ENCODE peak calls at places on chromosomes 11 and 22, in four cellular contexts. One of them, this sample, is unnamed.

GRCh38 chr11:44006882-44007495 is 40.8 kb upstream of the ACCSL start:
- DNase-seq in GM12878: no peak
- DNase-seq in K562: no peak
- DNase-seq in H1: peak; percentile 35
- DNase-seq in this sample: no peak

GRCh38 chr11:12581923-12582322 is 92.3 kb upstream of the TEAD1 start:
- DNase-seq in GM12878: no peak
- DNase-seq in K562: peak; percentile 69
- DNase-seq in H1: no peak
- DNase-seq in this sample: no peak

GRCh38 chr22:26922804-26923203 is 265.4 kb downstream of the MIAT start:
- DNase-seq in GM12878: no peak
- DNase-seq in H1: peak; percentile 86
- DNase-seq in K562: peak; percentile 2
- DNase-seq in this sample: no peak

GRCh38 chr22:40396882-40397281 is 26.5 kb downstream of the SGSM3 start:
- DNase-seq in H1: peak; percentile 53
- DNase-seq in K562: no peak
- DNase-seq in GM12878: no peak
- DNase-seq in this sample: no peak

GRCh38 chr11:129917231-129917630 is 21.9 kb upstream of the NFRKB start:
- DNase-seq in H1: no peak
- DNase-seq in GM12878: no peak
- DNase-seq in K562: no peak
- DNase-seq in this sample: no peak

GRCh38 chr11:6418199-6418957 is 516 bp downstream of the APBB1 start:
- DNase-seq in GM12878: no peak
- DNase-seq in K562: no peak
- DNase-seq in H1: no peak
- DNase-seq in this sample: no peak

GRCh38 chr11:35380603-35381002 is 38.8 kb downstream of the SLC1A2 start:
- DNase-seq in GM12878: no peak
- DNase-seq in H1: no peak
- DNase-seq in K562: no peak
- DNase-seq in this sample: no peak

GRCh38 chr22:38176170-38176741 is 5.4 kb downstream of the PLA2G6 start:
- DNase-seq in H1: no peak
- DNase-seq in GM12878: peak; percentile 65
- DNase-seq in K562: no peak
- DNase-seq in this sample: no peak

GRCh38 chr22:40533712-40534378 is 102.7 kb downstream of the MRTFA start:
- DNase-seq in K562: peak; percentile 68
- DNase-seq in GM12878: peak; percentile 74
- DNase-seq in H1: no peak
- DNase-seq in this sample: no peak

GRCh38 chr11:45264839-45265515 is 21.2 kb downstream of the SYT13 start:
- DNase-seq in GM12878: no peak
- DNase-seq in H1: no peak
- DNase-seq in K562: peak; percentile 1
- DNase-seq in this sample: peak; percentile 38
- TF ChIP-seq HDAC6 in GM12878: no peak
- TF ChIP-seq HDAC6 in H1: no peak
- TF ChIP-seq HDAC6 in K562: no peak
- TF ChIP-seq HDAC6 in this sample: no peak

DNA sequence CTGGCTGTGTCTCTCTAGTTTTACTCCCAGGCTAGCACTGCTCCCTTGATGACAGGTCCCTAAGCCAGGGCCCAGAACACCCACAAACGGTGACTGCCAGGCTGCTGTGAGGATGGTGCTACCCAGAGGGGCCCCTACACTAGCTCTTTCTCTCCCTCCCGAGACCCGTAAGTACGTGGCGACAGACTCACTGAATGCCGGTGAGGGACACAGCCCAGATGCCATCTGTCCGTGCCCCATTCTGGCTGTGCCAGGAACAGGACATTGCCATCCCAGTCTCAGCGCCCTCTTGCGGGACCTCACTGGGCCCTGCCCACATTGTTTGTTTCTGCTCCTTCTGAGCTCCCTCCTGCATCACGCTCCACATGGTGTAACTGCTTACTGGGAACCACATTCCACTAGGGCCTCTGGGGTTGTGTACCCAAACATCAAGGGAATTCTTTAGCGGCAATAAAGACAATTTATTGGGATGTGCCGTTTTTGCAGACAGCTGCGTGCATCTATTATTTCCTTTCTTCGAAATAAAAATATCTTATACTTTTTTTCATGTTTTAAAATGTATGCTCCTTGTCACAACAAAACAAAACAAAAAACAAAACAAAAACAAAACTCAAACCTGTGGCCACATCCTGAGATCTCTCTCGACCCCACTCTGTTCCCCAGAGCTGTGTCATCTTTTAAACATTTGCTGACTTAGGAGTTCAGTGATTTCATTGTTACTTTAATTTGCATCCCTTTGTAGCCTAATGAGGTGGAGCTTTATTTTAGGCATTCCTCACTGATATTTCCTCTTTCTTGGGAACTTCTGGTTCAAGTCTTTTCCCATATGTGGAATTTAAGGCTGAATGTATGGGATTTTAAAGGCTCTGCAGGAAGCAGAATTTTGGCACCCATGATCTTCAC is 4.4 kb upstream of the TPCN2 start:
- DNase-seq in GM12878: no peak
- DNase-seq in K562: peak; percentile 33
- DNase-seq in H1: peak; percentile 82
- DNase-seq in this sample: peak; percentile 68
- TF ChIP-seq HDAC6 in GM12878: no peak
- TF ChIP-seq HDAC6 in K562: no peak
- TF ChIP-seq HDAC6 in H1: no peak
- TF ChIP-seq HDAC6 in this sample: no peak

GRCh38 chr11:73078631-73079030 is 63.5 kb downstream of the FCHSD2 start:
- DNase-seq in K562: no peak
- DNase-seq in GM12878: no peak
- DNase-seq in H1: no peak
- DNase-seq in this sample: no peak

GRCh38 chr11:73070653-73071052 is 71.5 kb downstream of the FCHSD2 start:
- DNase-seq in GM12878: no peak
- DNase-seq in H1: no peak
- DNase-seq in K562: no peak
- DNase-seq in this sample: no peak

GRCh38 chr11:73077454-73077853 is 64.7 kb downstream of the FCHSD2 start:
- DNase-seq in H1: no peak
- DNase-seq in GM12878: no peak
- DNase-seq in K562: no peak
- DNase-seq in this sample: no peak

GRCh38 chr11:73072935-73073481 is 69.1 kb downstream of the FCHSD2 start:
- DNase-seq in H1: no peak
- DNase-seq in GM12878: peak; percentile 72
- DNase-seq in K562: no peak
- DNase-seq in this sample: no peak
- TF ChIP-seq HDAC6 in H1: no peak
- TF ChIP-seq HDAC6 in GM12878: no peak
- TF ChIP-seq HDAC6 in K562: no peak
- TF ChIP-seq HDAC6 in this sample: no peak

DNA sequence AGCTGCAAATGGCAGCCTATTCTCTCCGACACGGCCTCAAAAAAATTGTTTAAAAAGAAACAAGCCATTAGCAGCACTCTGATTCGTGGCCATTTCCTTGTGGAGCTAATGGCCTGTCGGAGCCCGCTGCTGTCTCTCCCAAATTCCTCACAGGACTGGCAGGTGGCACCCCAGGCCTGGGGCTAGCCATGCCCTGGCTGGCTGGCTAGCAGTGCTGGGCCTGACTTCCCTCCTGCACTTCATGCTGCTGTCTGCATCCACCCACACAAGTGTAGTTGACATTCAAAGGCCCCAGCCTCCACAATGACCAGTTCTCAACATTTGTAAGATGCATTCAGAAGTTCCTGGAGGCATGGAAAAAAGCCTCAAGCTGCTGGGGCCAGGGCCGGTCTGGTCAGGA is 61.5 kb downstream of the SMCO4 start:
- DNase-seq in H1: no peak
- DNase-seq in K562: no peak
- DNase-seq in GM12878: no peak
- DNase-seq in this sample: no peak
- TF ChIP-seq HDAC6 in H1: no peak
- TF ChIP-seq HDAC6 in K562: no peak
- TF ChIP-seq HDAC6 in GM12878: no peak
- TF ChIP-seq HDAC6 in this sample: no peak

GRCh38 chr11:113253406-113253805 is 61.0 kb upstream of the TTC12 start:
- DNase-seq in K562: no peak
- DNase-seq in GM12878: no peak
- DNase-seq in H1: no peak
- DNase-seq in this sample: no peak

GRCh38 chr11:113248702-113249490 is 65.5 kb upstream of the TTC12 start:
- DNase-seq in GM12878: no peak
- DNase-seq in H1: no peak
- DNase-seq in K562: no peak
- DNase-seq in this sample: no peak

GRCh38 chr11:113249786-113250185 is 64.6 kb upstream of the TTC12 start:
- DNase-seq in GM12878: no peak
- DNase-seq in H1: no peak
- DNase-seq in K562: no peak
- DNase-seq in this sample: no peak

GRCh38 chr11:113249491-113249763 is 65.0 kb upstream of the TTC12 start:
- DNase-seq in GM12878: no peak
- DNase-seq in K562: peak; percentile 15
- DNase-seq in H1: no peak
- DNase-seq in this sample: no peak

DNA sequence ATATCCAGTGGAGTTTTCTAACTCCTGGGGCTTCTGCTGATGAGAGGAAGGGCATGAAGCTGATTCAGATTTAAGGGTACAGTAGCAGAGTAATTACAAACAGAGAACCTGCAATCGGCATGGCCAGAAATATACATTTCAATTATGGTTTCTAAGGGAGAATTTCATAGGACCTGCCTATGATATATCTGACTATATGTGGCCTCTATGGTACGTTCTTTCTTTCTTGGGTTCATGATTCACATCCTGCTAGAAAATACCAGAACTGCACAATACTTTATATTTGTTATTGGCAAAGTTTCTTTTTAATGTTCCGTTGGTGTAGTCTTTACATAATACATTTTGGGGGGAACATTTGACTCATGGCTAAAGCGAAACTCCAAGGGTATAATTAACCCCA is 63.1 kb upstream of the TTC12 start:
- DNase-seq in H1: no peak
- DNase-seq in K562: no peak
- DNase-seq in GM12878: no peak
- DNase-seq in this sample: no peak
- TF ChIP-seq HDAC6 in H1: no peak
- TF ChIP-seq HDAC6 in K562: no peak
- TF ChIP-seq HDAC6 in GM12878: no peak
- TF ChIP-seq HDAC6 in this sample: no peak

GRCh38 chr11:62431171-62431895 is 12.5 kb downstream of the SCGB1A1 start:
- DNase-seq in H1: no peak
- DNase-seq in GM12878: no peak
- DNase-seq in K562: no peak
- DNase-seq in this sample: no peak

GRCh38 chr11:62433553-62434301 is 14.9 kb downstream of the SCGB1A1 start:
- DNase-seq in H1: no peak
- DNase-seq in K562: no peak
- DNase-seq in GM12878: no peak
- DNase-seq in this sample: no peak

GRCh38 chr11:62433141-62433543 is 14.3 kb downstream of the SCGB1A1 start:
- DNase-seq in GM12878: no peak
- DNase-seq in K562: no peak
- DNase-seq in H1: no peak
- DNase-seq in this sample: no peak

GRCh38 chr11:62430350-62430749 is 11.5 kb downstream of the SCGB1A1 start:
- DNase-seq in H1: no peak
- DNase-seq in GM12878: no peak
- DNase-seq in K562: no peak
- DNase-seq in this sample: no peak

DNA sequence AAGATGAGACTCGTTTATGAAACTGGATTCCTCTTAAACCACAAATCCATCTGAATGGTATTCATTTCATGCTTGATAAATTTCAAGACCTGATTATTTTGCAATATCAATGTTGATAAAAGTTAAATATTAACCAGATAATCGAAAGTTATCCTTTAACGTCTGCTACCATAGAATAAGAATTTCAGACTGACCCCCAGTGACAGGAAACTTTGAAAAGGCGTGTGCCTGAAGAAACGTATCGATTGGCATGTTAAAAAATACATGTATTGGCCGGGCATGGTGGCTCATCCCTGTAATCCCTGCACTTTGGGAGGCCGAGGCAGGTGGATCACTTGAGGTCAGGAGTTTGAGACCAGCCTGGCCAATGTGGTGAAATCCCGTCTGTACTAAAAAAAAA is 13.9 kb downstream of the SCGB1A1 start:
- DNase-seq in K562: no peak
- DNase-seq in GM12878: no peak
- DNase-seq in H1: no peak
- DNase-seq in this sample: peak; percentile 71
- TF ChIP-seq HDAC6 in K562: no peak
- TF ChIP-seq HDAC6 in GM12878: no peak
- TF ChIP-seq HDAC6 in H1: no peak
- TF ChIP-seq HDAC6 in this sample: no peak

GRCh38 chr11:28442113-28442512 is 333.9 kb downstream of the METTL15 start:
- DNase-seq in K562: no peak
- DNase-seq in H1: no peak
- DNase-seq in GM12878: no peak
- DNase-seq in this sample: no peak
- TF ChIP-seq HDAC6 in K562: no peak
- TF ChIP-seq HDAC6 in H1: no peak
- TF ChIP-seq HDAC6 in GM12878: no peak
- TF ChIP-seq HDAC6 in this sample: no peak